ENCODE peak calls at places on chromosomes 1 and 21, in six cellular contexts. D is mesenchymal stem cell, I is IMR-90, A is H9, N is neuronal stem cell, H is H1. T is an unnamed sample.
A peak's percentile ranks its signal among the peaks of the same experiment; 100 is the strongest.

GRCh38 chr1:11262171-11263049 is at the start of gene MTOR:
- DNase-seq in D (peak; percentile 100), I (peak; percentile 100), A (peak; percentile 100), N (peak; percentile 100), H (peak; percentile 98), T (peak; percentile 100)

GRCh38 chr1:26252718-26253117 is 18.7 kb downstream of the CEP85 start:
- DNase-seq in D (no peak), I (no peak), A (no peak), N (no peak), H (no peak), T (no peak)

GRCh38 chr1:160997323-160998038 is 23.5 kb downstream of the F11R start:
- DNase-seq in D (peak; percentile 74), I (peak; percentile 64), A (peak; percentile 73), N (no peak), H (no peak), T (peak; percentile 92)

GRCh38 chr1:8075511-8076051 is 49.5 kb upstream of the ERRFI1 start:
- DNase-seq in D (peak; percentile 48), I (peak; percentile 30), A (peak; percentile 43), N (no peak), H (no peak), T (peak; percentile 61)

GRCh38 chr1:190205713-190206112 is 272.0 kb downstream of the BRINP3 start:
- DNase-seq in D (no peak), I (peak; percentile 77), A (no peak), N (no peak), H (no peak), T (no peak)

GRCh38 chr1:179095377-179095776 is 13.5 kb downstream of the TOR3A start:
- DNase-seq in D (no peak), I (no peak), A (no peak), N (no peak), H (no peak), T (no peak)

GRCh38 chr1:210233495-210234253 is 1.1 kb downstream of the SERTAD4 start:
- DNase-seq in D (peak; percentile 73), I (peak; percentile 52), A (peak; percentile 61), N (peak; percentile 53), H (no peak), T (peak; percentile 75)

GRCh38 chr1:219325368-219325742 is 151.7 kb downstream of the LYPLAL1 start:
- DNase-seq in D (no peak), I (no peak), A (no peak), N (no peak), H (no peak), T (no peak)

GRCh38 chr1:220748091-220748934 is at the start of gene MTARC2:
- DNase-seq in D (peak; percentile 90), I (peak; percentile 49), A (peak; percentile 91), N (peak; percentile 39), H (peak; percentile 57), T (peak; percentile 90)

GRCh38 chr1:154151311-154151710 is 3.6 kb downstream of the NUP210L start:
- DNase-seq in D (peak; percentile 28), I (peak; percentile 26), A (no peak), N (no peak), H (no peak), T (no peak)

GRCh38 chr21:33362044-33362555 is 37.3 kb downstream of the IFNAR1 start:
- DNase-seq in D (no peak), I (no peak), A (peak; percentile 92), N (no peak), H (peak; percentile 56), T (peak; percentile 54)

GRCh38 chr1:246875041-246876026 is 56.4 kb downstream of the AHCTF1 start:
- DNase-seq in D (peak; percentile 73), I (peak; percentile 88), A (no peak), N (no peak), H (no peak), T (peak; percentile 1)

GRCh38 chr1:101338714-101339430 is 102.1 kb downstream of the S1PR1 start:
- DNase-seq in D (no peak), I (no peak), A (no peak), N (no peak), H (no peak), T (no peak)

GRCh38 chr1:64550505-64550904 is 80.6 kb downstream of the CACHD1 start:
- DNase-seq in D (no peak), I (no peak), A (no peak), N (no peak), H (no peak), T (no peak)

GRCh38 chr1:184941735-184942134 is 32.6 kb downstream of the NIBAN1 start:
- DNase-seq in D (no peak), I (no peak), A (no peak), N (no peak), H (no peak), T (no peak)

GRCh38 chr1:29984107-29984506 is 739.3 kb downstream of the MATN1 start:
- DNase-seq in D (no peak), I (no peak), A (no peak), N (no peak), H (no peak), T (no peak)

GRCh38 chr1:89675677-89676076 is 42.8 kb downstream of the LRRC8C start:
- DNase-seq in D (no peak), I (no peak), A (no peak), N (no peak), H (no peak), T (no peak)

GRCh38 chr1:54218883-54219687 is 19.1 kb downstream of the MRPL37 start:
- DNase-seq in D (peak; percentile 67), I (peak; percentile 16), A (no peak), N (no peak), H (no peak), T (no peak)

GRCh38 chr1:240254778-240255291 is 163.2 kb downstream of the FMN2 start:
- DNase-seq in D (no peak), I (no peak), A (peak; percentile 34), N (no peak), H (no peak), T (peak; percentile 18)

GRCh38 chr1:94974824-94975223 is 47.9 kb upstream of the CNN3 start:
- DNase-seq in D (peak; percentile 94), I (peak; percentile 94), A (no peak), N (no peak), H (no peak), T (no peak)

GRCh38 chr1:95640746-95641145 is 406.7 kb downstream of the RWDD3 start:
- DNase-seq in D (no peak), I (no peak), A (no peak), N (no peak), H (no peak), T (no peak)

GRCh38 chr1:112110031-112110430 is 120.6 kb upstream of the KCND3 start:
- DNase-seq in D (no peak), I (no peak), A (no peak), N (no peak), H (no peak), T (no peak)

GRCh38 chr1:85372683-85373446 is 92.1 kb downstream of the DDAH1 start:
- DNase-seq in D (peak; percentile 56), I (peak; percentile 50), A (no peak), N (no peak), H (no peak), T (no peak)

GRCh38 chr1:39845569-39846566 is 37.4 kb downstream of the TRIT1 start:
- DNase-seq in D (peak; percentile 87), I (peak; percentile 89), A (no peak), N (no peak), H (no peak), T (no peak)

GRCh38 chr1:243598433-243598832 is 251.6 kb downstream of the AKT3 start:
- DNase-seq in D (peak; percentile 52), I (peak; percentile 93), A (no peak), N (no peak), H (no peak), T (peak; percentile 36)

GRCh38 chr1:2252423-2252822 is 24.3 kb downstream of the SKI start:
- DNase-seq in D (no peak), I (no peak), A (no peak), N (no peak), H (no peak), T (no peak)
- H3K4ac ChIP-seq in D (no peak overlapping the region), I (no peak overlapping the region), A (no peak overlapping the region), N (no peak overlapping the region), H (no peak overlapping the region), T (no peak overlapping the region)

GRCh38 chr1:13728104-13728503 is 28.1 kb downstream of the PRDM2 start:
- DNase-seq in D (no peak), I (no peak), A (no peak), N (no peak), H (no peak), T (no peak)

GRCh38 chr1:13731897-13732296 is 31.9 kb downstream of the PRDM2 start:
- DNase-seq in D (no peak), I (no peak), A (no peak), N (no peak), H (no peak), T (no peak)

GRCh38 chr1:13732971-13733667 is 33.1 kb downstream of the PRDM2 start:
- DNase-seq in D (no peak), I (no peak), A (no peak), N (no peak), H (no peak), T (no peak)

GRCh38 chr1:13730751-13731482 is 30.9 kb downstream of the PRDM2 start:
- DNase-seq in D (no peak), I (peak; percentile 53), A (no peak), N (no peak), H (no peak), T (no peak)

DNA sequence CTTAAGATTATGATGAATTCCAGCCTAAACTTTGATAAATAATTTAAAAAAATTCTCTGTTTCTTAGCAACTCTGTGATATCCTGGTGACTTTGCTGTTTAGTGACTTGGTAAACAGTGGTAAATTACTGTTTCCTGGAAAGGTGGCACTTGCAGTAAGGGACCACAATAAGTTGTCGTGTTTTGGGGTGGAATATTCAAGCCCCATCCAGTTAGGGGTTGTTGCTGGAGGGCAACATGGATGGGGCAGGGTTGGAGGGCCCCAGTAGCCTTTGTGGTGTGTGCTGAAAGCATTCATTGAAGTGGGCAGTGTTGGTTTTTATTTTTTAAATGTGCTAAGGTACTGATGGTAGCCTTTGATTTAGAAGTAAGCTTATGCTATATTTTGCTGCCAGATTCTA is 30.3 kb downstream of the PRDM2 start:
- DNase-seq in D (no peak), I (no peak), A (no peak), N (no peak), H (no peak), T (no peak)
- H3K4ac ChIP-seq in D (no peak overlapping the region), I (no peak overlapping the region), A (no peak overlapping the region), N (no peak overlapping the region), H (no peak overlapping the region), T (no peak overlapping the region)

GRCh38 chr1:50898773-50899172 is 61.3 kb downstream of the FAF1 start:
- DNase-seq in D (no peak), I (no peak), A (no peak), N (no peak), H (no peak), T (no peak)

GRCh38 chr1:50893466-50893865 is 66.6 kb downstream of the FAF1 start:
- DNase-seq in D (no peak), I (no peak), A (no peak), N (no peak), H (no peak), T (no peak)

GRCh38 chr1:50894340-50894739 is 65.7 kb downstream of the FAF1 start:
- DNase-seq in D (no peak), I (no peak), A (no peak), N (no peak), H (no peak), T (no peak)
- H3K4ac ChIP-seq in D (no peak overlapping the region), I (no peak overlapping the region), A (no peak overlapping the region), N (no peak overlapping the region), H (no peak overlapping the region), T (no peak overlapping the region)

DNA sequence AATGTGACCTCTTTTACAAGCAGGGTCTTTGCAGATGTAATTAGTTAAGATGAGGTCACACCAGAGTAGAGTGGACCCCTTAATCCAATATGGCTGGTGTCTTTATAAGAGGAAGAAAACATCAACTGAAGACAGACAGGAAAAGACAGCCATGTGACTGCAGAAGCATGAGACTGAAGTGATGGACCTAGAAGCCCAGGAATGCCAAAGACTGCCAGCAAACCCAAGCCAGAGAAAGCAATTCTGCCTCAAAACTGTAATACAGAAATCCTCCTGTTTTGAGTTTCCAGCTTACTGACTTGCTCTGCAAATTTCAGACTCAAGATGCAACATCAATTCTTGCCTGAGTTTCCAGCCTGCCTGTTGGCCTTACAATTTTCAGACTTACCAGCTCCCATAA is 17.3 kb downstream of the ENAH start:
- DNase-seq in D (peak; percentile 33), I (no peak), A (no peak), N (no peak), H (no peak), T (no peak)
- H3K4ac ChIP-seq in D (no peak overlapping the region), I (no peak overlapping the region), A (no peak overlapping the region), N (no peak overlapping the region), H (no peak overlapping the region), T (no peak overlapping the region)

T was measured in mesendoderm.